ENCODE peak calls at places on chromosomes 12 and 14, in six cellular contexts. One of them, this sample, is unnamed.
A peak's percentile ranks its signal among the peaks of the same experiment; 100 is the strongest.

GRCh38 chr12:45878630-45879255 is 111.6 kb downstream of the SCAF11 start:
- DNase-seq in Panc1: no peak
- DNase-seq in A549: no peak
- DNase-seq in SK-N-SH: no peak
- DNase-seq in HCT116: no peak
- DNase-seq in GM23338: no peak
- DNase-seq in this sample: no peak

GRCh38 chr12:57783466-57783801 is 847 bp downstream of the TSFM start:
- DNase-seq in SK-N-SH: no peak
- DNase-seq in HCT116: no peak
- DNase-seq in Panc1: no peak
- DNase-seq in GM23338: no peak
- DNase-seq in A549: no peak
- DNase-seq in this sample: no peak

GRCh38 chr12:2118061-2118460 is 65.3 kb downstream of the CACNA1C start:
- DNase-seq in GM23338: no peak
- DNase-seq in A549: no peak
- DNase-seq in Panc1: no peak
- DNase-seq in HCT116: no peak
- DNase-seq in SK-N-SH: no peak
- DNase-seq in this sample: no peak

GRCh38 chr14:30180219-30180618 is 252.6 kb upstream of the PRKD1 start:
- DNase-seq in A549: no peak
- DNase-seq in SK-N-SH: no peak
- DNase-seq in HCT116: no peak
- DNase-seq in Panc1: no peak
- DNase-seq in GM23338: no peak
- DNase-seq in this sample: no peak

GRCh38 chr14:34331728-34332623 is 130.1 kb downstream of the SPTSSA start:
- DNase-seq in Panc1: peak; percentile 22
- DNase-seq in A549: peak; percentile 36
- DNase-seq in SK-N-SH: peak; percentile 68
- DNase-seq in GM23338: peak; percentile 85
- DNase-seq in HCT116: peak; percentile 57
- DNase-seq in this sample: no peak

GRCh38 chr12:9661720-9662119 is 7.8 kb upstream of the CLEC2D start:
- DNase-seq in Panc1: no peak
- DNase-seq in HCT116: no peak
- DNase-seq in GM23338: no peak
- DNase-seq in A549: no peak
- DNase-seq in SK-N-SH: no peak
- DNase-seq in this sample: no peak

GRCh38 chr12:53231859-53232640 is at the start of gene RARG:
- DNase-seq in A549: peak; percentile 87
- DNase-seq in GM23338: peak; percentile 77
- DNase-seq in Panc1: no peak
- DNase-seq in SK-N-SH: peak; percentile 93
- DNase-seq in HCT116: no peak
- DNase-seq in this sample: no peak

GRCh38 chr12:66232258-66232657 is 43.2 kb downstream of the IRAK3 start:
- DNase-seq in Panc1: no peak
- DNase-seq in GM23338: no peak
- DNase-seq in HCT116: no peak
- DNase-seq in SK-N-SH: no peak
- DNase-seq in A549: no peak
- DNase-seq in this sample: no peak

GRCh38 chr14:94114589-94115067 is 4.1 kb downstream of the IFI27 start:
- DNase-seq in Panc1: no peak
- DNase-seq in SK-N-SH: no peak
- DNase-seq in HCT116: no peak
- DNase-seq in A549: no peak
- DNase-seq in GM23338: no peak
- DNase-seq in this sample: no peak

GRCh38 chr12:2958432-2959193 is 584 bp upstream of the TEAD4 start:
- DNase-seq in HCT116: peak; percentile 33
- DNase-seq in GM23338: peak; percentile 61
- DNase-seq in A549: peak; percentile 92
- DNase-seq in Panc1: no peak
- DNase-seq in SK-N-SH: peak; percentile 89
- DNase-seq in this sample: no peak

GRCh38 chr14:76486251-76486743 is 110.4 kb downstream of the ESRRB start:
- DNase-seq in SK-N-SH: peak; percentile 73
- DNase-seq in GM23338: no peak
- DNase-seq in Panc1: no peak
- DNase-seq in A549: no peak
- DNase-seq in HCT116: no peak
- DNase-seq in this sample: no peak

GRCh38 chr14:99968931-99969330 is 96.3 kb upstream of the EVL start:
- DNase-seq in Panc1: no peak
- DNase-seq in SK-N-SH: no peak
- DNase-seq in HCT116: no peak
- DNase-seq in A549: no peak
- DNase-seq in GM23338: no peak
- DNase-seq in this sample: no peak

GRCh38 chr12:74646831-74647230 is 109.2 kb downstream of the ATXN7L3B start:
- DNase-seq in HCT116: peak; percentile 37
- DNase-seq in SK-N-SH: no peak
- DNase-seq in A549: no peak
- DNase-seq in GM23338: peak; percentile 17
- DNase-seq in Panc1: no peak
- DNase-seq in this sample: no peak

GRCh38 chr14:72480465-72481243 is 413.2 kb downstream of the DPF3 start:
- DNase-seq in Panc1: no peak
- DNase-seq in HCT116: no peak
- DNase-seq in SK-N-SH: no peak
- DNase-seq in A549: no peak
- DNase-seq in GM23338: no peak
- DNase-seq in this sample: no peak

GRCh38 chr14:92635896-92636295 is 112.5 kb downstream of the LGMN start:
- DNase-seq in SK-N-SH: no peak
- DNase-seq in Panc1: no peak
- DNase-seq in GM23338: no peak
- DNase-seq in A549: no peak
- DNase-seq in HCT116: no peak
- DNase-seq in this sample: no peak

GRCh38 chr12:132310181-132311040 is 19.0 kb downstream of the GALNT9 start:
- DNase-seq in HCT116: no peak
- DNase-seq in GM23338: no peak
- DNase-seq in SK-N-SH: no peak
- DNase-seq in A549: no peak
- DNase-seq in Panc1: no peak
- DNase-seq in this sample: no peak

GRCh38 chr14:54395716-54396115 is 1.1 kb upstream of the CDKN3 start:
- DNase-seq in GM23338: no peak
- DNase-seq in SK-N-SH: no peak
- DNase-seq in A549: no peak
- DNase-seq in HCT116: no peak
- DNase-seq in Panc1: no peak
- DNase-seq in this sample: no peak

GRCh38 chr14:95156153-95156764 is 1.1 kb downstream of the DICER1 start:
- DNase-seq in A549: no peak
- DNase-seq in Panc1: no peak
- DNase-seq in GM23338: no peak
- DNase-seq in HCT116: no peak
- DNase-seq in SK-N-SH: no peak
- DNase-seq in this sample: peak; percentile 5

GRCh38 chr14:102633906-102634595 is 41.6 kb downstream of the RCOR1 start:
- DNase-seq in HCT116: no peak
- DNase-seq in GM23338: no peak
- DNase-seq in SK-N-SH: no peak
- DNase-seq in A549: no peak
- DNase-seq in Panc1: no peak
- DNase-seq in this sample: no peak

GRCh38 chr14:68363401-68363800 is 429.5 kb downstream of the ZFP36L1 start:
- DNase-seq in SK-N-SH: no peak
- DNase-seq in HCT116: peak; percentile 13
- DNase-seq in A549: no peak
- DNase-seq in Panc1: no peak
- DNase-seq in GM23338: peak; percentile 71
- DNase-seq in this sample: no peak

GRCh38 chr14:56888274-56888673 is 78.0 kb upstream of the OTX2 start:
- DNase-seq in GM23338: peak; percentile 58
- DNase-seq in A549: no peak
- DNase-seq in SK-N-SH: no peak
- DNase-seq in Panc1: no peak
- DNase-seq in HCT116: no peak
- DNase-seq in this sample: no peak

GRCh38 chr12:57148469-57149308 is 1.3 kb upstream of the LRP1-AS start:
- DNase-seq in GM23338: no peak
- DNase-seq in A549: no peak
- DNase-seq in HCT116: no peak
- DNase-seq in Panc1: no peak
- DNase-seq in SK-N-SH: no peak
- DNase-seq in this sample: no peak

GRCh38 chr14:38208825-38209562 is 1.3 kb downstream of the SSTR1 start:
- DNase-seq in HCT116: no peak
- DNase-seq in Panc1: no peak
- DNase-seq in GM23338: peak; percentile 70
- DNase-seq in A549: no peak
- DNase-seq in SK-N-SH: no peak
- DNase-seq in this sample: no peak

GRCh38 chr14:37170237-37170636 is 2.2 kb downstream of the SLC25A21 start:
- DNase-seq in GM23338: no peak
- DNase-seq in A549: no peak
- DNase-seq in HCT116: no peak
- DNase-seq in Panc1: no peak
- DNase-seq in SK-N-SH: no peak
- DNase-seq in this sample: no peak

GRCh38 chr14:70289138-70289537 is 70.3 kb downstream of the COX16 start:
- DNase-seq in A549: no peak
- DNase-seq in HCT116: no peak
- DNase-seq in GM23338: no peak
- DNase-seq in Panc1: no peak
- DNase-seq in SK-N-SH: no peak
- DNase-seq in this sample: no peak

GRCh38 chr12:89343127-89343526 is 9.2 kb downstream of the DUSP6 start:
- DNase-seq in SK-N-SH: no peak
- DNase-seq in GM23338: no peak
- DNase-seq in A549: no peak
- DNase-seq in HCT116: no peak
- DNase-seq in Panc1: no peak
- DNase-seq in this sample: no peak

GRCh38 chr14:21419528-21419927 is 35.7 kb upstream of the SUPT16H start:
- DNase-seq in A549: no peak
- DNase-seq in GM23338: no peak
- DNase-seq in Panc1: no peak
- DNase-seq in SK-N-SH: no peak
- DNase-seq in HCT116: no peak
- DNase-seq in this sample: no peak

GRCh38 chr12:42590324-42590934 is 883 bp upstream of the PRICKLE1 start:
- DNase-seq in HCT116: no peak
- DNase-seq in Panc1: no peak
- DNase-seq in A549: peak; percentile 28
- DNase-seq in SK-N-SH: peak; percentile 50
- DNase-seq in GM23338: peak; percentile 31
- DNase-seq in this sample: no peak

GRCh38 chr14:20412422-20412821 is 879 bp downstream of the TEP1 start:
- DNase-seq in Panc1: no peak
- DNase-seq in A549: no peak
- DNase-seq in HCT116: no peak
- DNase-seq in GM23338: peak; percentile 16
- DNase-seq in SK-N-SH: no peak
- DNase-seq in this sample: no peak

GRCh38 chr14:91911474-91912032 is 35.9 kb downstream of the FBLN5 start:
- DNase-seq in GM23338: peak; percentile 88
- DNase-seq in A549: peak; percentile 56
- DNase-seq in Panc1: no peak
- DNase-seq in HCT116: peak; percentile 40
- DNase-seq in SK-N-SH: peak; percentile 42
- DNase-seq in this sample: peak; percentile 43

GRCh38 chr14:54182419-54183040 is 214.3 kb upstream of the CDKN3 start:
- DNase-seq in GM23338: no peak
- DNase-seq in HCT116: no peak
- DNase-seq in A549: no peak
- DNase-seq in SK-N-SH: no peak
- DNase-seq in Panc1: no peak
- DNase-seq in this sample: no peak

GRCh38 chr14:81268016-81268416 is 47.3 kb upstream of the GTF2A1 start:
- DNase-seq in Panc1: no peak
- DNase-seq in A549: peak; percentile 33
- DNase-seq in HCT116: no peak
- DNase-seq in SK-N-SH: no peak
- DNase-seq in GM23338: peak; percentile 33
- DNase-seq in this sample: no peak

GRCh38 chr12:12095016-12095415 is 24.3 kb downstream of the BCL2L14 start:
- DNase-seq in Panc1: no peak
- DNase-seq in SK-N-SH: peak; percentile 39
- DNase-seq in A549: no peak
- DNase-seq in GM23338: no peak
- DNase-seq in HCT116: no peak
- DNase-seq in this sample: no peak
- TF ChIP-seq REST in Panc1: no peak
- TF ChIP-seq REST in SK-N-SH: no peak
- TF ChIP-seq REST in A549: no peak
- TF ChIP-seq REST in GM23338: no peak
- TF ChIP-seq REST in HCT116: no peak
- TF ChIP-seq REST in this sample: no peak

GRCh38 chr12:6745751-6746525 is 7.0 kb downstream of the MLF2 start:
- DNase-seq in HCT116: no peak
- DNase-seq in A549: no peak
- DNase-seq in GM23338: no peak
- DNase-seq in SK-N-SH: no peak
- DNase-seq in Panc1: no peak
- DNase-seq in this sample: no peak
- H3K27ac ChIP-seq in HCT116: no peak overlapping the region
- H3K27ac ChIP-seq in A549: no peak overlapping the region
- H3K27ac ChIP-seq in GM23338: peak overlapping the region; percentile 39
- H3K27ac ChIP-seq in SK-N-SH: no peak overlapping the region
- H3K27ac ChIP-seq in Panc1: no peak overlapping the region
- H3K27ac ChIP-seq in this sample: peak overlapping the region; percentile 75

DNA sequence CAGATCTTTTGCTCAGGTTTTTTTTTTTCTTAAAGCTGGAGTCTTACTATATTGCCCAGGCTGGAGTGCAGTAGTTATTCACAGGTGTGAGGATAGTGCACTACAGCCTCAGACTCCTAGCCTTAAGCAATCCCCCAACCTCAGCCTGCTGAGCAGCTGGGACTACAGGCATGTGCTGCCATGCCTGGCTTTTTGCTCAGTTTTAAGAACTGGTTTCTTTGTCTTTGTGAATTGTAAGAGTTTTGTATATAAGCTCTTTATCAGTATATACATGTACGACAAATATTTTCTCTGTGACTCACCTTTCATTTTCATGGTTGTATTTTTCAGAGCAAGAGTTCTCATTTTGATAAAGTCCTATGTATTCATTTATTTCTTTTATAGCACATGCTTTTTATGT is 33.3 kb upstream of the C2CD5 start:
- DNase-seq in Panc1: no peak
- DNase-seq in A549: no peak
- DNase-seq in HCT116: no peak
- DNase-seq in GM23338: no peak
- DNase-seq in SK-N-SH: no peak
- DNase-seq in this sample: no peak
- TF ChIP-seq REST in Panc1: no peak
- TF ChIP-seq REST in A549: no peak
- TF ChIP-seq REST in HCT116: no peak
- TF ChIP-seq REST in GM23338: no peak
- TF ChIP-seq REST in SK-N-SH: no peak
- TF ChIP-seq REST in this sample: no peak

GRCh38 chr14:75290851-75291250 is 12.2 kb downstream of the FOS start:
- DNase-seq in Panc1: no peak
- DNase-seq in HCT116: no peak
- DNase-seq in A549: no peak
- DNase-seq in GM23338: no peak
- DNase-seq in SK-N-SH: no peak
- DNase-seq in this sample: no peak
- H3K27ac ChIP-seq in Panc1: no peak overlapping the region
- H3K27ac ChIP-seq in HCT116: no peak overlapping the region
- H3K27ac ChIP-seq in A549: no peak overlapping the region
- H3K27ac ChIP-seq in GM23338: no peak overlapping the region
- H3K27ac ChIP-seq in SK-N-SH: no peak overlapping the region
- H3K27ac ChIP-seq in this sample: no peak overlapping the region

GRCh38 chr12:49058366-49059062 is 2.1 kb downstream of the KMT2D start:
- DNase-seq in SK-N-SH: peak; percentile 27
- DNase-seq in GM23338: no peak
- DNase-seq in A549: no peak
- DNase-seq in HCT116: no peak
- DNase-seq in Panc1: no peak
- DNase-seq in this sample: peak; percentile 21
- TF ChIP-seq REST in SK-N-SH: no peak
- TF ChIP-seq REST in GM23338: no peak
- TF ChIP-seq REST in A549: no peak
- TF ChIP-seq REST in HCT116: no peak
- TF ChIP-seq REST in Panc1: no peak
- TF ChIP-seq REST in this sample: no peak